ENCODE peak calls at places on chromosomes 12 and 14, in nine cellular contexts. A is Caco-2, Q is fibroblast of lung, T is AG09309, I is small intestine, O is fibroblast of mammary gland, G is IMR-90, H is psoas muscle, S is uterus. L is an unnamed sample.

GRCh38 chr12:1922075-1922709 is 3.7 kb upstream of the CACNA2D4 start:
- DNase-seq in H (peak; percentile 32), O (no peak), S (peak; percentile 11), I (no peak), Q (no peak), A (peak; percentile 32), T (no peak), G (no peak), L (no peak)

GRCh38 chr12:48451372-48451771 is 21.0 kb upstream of the ANP32D start:
- DNase-seq in A (no peak), O (no peak), G (no peak), I (no peak), S (no peak), H (no peak), Q (no peak), T (no peak), L (no peak)

GRCh38 chr14:101026341-101026740 is 122.8 kb upstream of the RTL1 start:
- DNase-seq in Q (no peak), O (no peak), T (no peak), S (no peak), I (no peak), G (no peak), H (no peak), A (no peak), L (no peak)

GRCh38 chr12:26727482-26728204 is 105.4 kb downstream of the ITPR2 start:
- DNase-seq in S (no peak), A (no peak), H (no peak), Q (no peak), T (no peak), O (no peak), G (no peak), I (no peak), L (no peak)

GRCh38 chr14:76761198-76761848 is at the start of gene VASH1:
- DNase-seq in A (no peak), O (peak; percentile 69), T (peak; percentile 13), Q (peak; percentile 79), H (peak; percentile 82), S (no peak), G (peak; percentile 76), I (peak; percentile 38), L (peak; percentile 64)

GRCh38 chr14:98928418-98928817 is 343.6 kb downstream of the BCL11B start:
- DNase-seq in Q (no peak), G (no peak), O (no peak), A (no peak), S (no peak), H (no peak), T (no peak), I (no peak), L (no peak)

GRCh38 chr14:21241218-21241819 is 27.9 kb downstream of the HNRNPC start:
- DNase-seq in S (no peak), G (peak; percentile 38), O (peak; percentile 50), A (no peak), Q (no peak), H (no peak), T (no peak), I (no peak), L (peak; percentile 60)

GRCh38 chr12:51855586-51856428 is 7.3 kb upstream of the FIGNL2 start:
- DNase-seq in I (no peak), T (no peak), Q (peak; percentile 81), S (no peak), G (peak; percentile 21), H (no peak), O (peak; percentile 31), A (peak; percentile 67), L (peak; percentile 63)

GRCh38 chr12:42698213-42698612 is 108.7 kb upstream of the PRICKLE1 start:
- DNase-seq in G (no peak), S (peak; percentile 51), I (no peak), H (peak; percentile 65), O (peak; percentile 96), A (no peak), T (peak; percentile 90), Q (peak; percentile 63), L (peak; percentile 78)

GRCh38 chr12:104676636-104677035 is 219.9 kb downstream of the CHST11 start:
- DNase-seq in T (no peak), A (no peak), O (no peak), G (no peak), H (no peak), S (no peak), I (no peak), Q (no peak), L (no peak)

GRCh38 chr12:1855241-1855640 is 34.9 kb downstream of the LRTM2 start:
- DNase-seq in T (no peak), H (no peak), I (peak; percentile 5), S (no peak), A (peak; percentile 19), O (peak; percentile 29), Q (peak; percentile 21), G (peak; percentile 9), L (peak; percentile 17)

GRCh38 chr12:114408415-114408814 is 2.5 kb upstream of the TBX5 start:
- DNase-seq in I (no peak), O (no peak), A (no peak), Q (no peak), S (no peak), T (no peak), H (no peak), G (no peak), L (no peak)

GRCh38 chr12:114407034-114407420 is 1.1 kb upstream of the TBX5 start:
- DNase-seq in Q (no peak), G (peak; percentile 36), A (no peak), S (no peak), I (no peak), H (no peak), O (peak; percentile 30), T (no peak), L (no peak)

GRCh38 chr12:114406326-114407033 is 536 bp upstream of the TBX5 start:
- DNase-seq in O (peak; percentile 67), H (no peak), Q (no peak), G (peak; percentile 78), T (no peak), A (no peak), S (no peak), I (no peak), L (no peak)

GRCh38 chr12:114408881-114409795 is 3.2 kb upstream of the TBX5 start:
- DNase-seq in Q (no peak), I (no peak), A (no peak), G (peak; percentile 79), O (peak; percentile 75), S (no peak), H (no peak), T (no peak), L (peak; percentile 7)

DNA sequence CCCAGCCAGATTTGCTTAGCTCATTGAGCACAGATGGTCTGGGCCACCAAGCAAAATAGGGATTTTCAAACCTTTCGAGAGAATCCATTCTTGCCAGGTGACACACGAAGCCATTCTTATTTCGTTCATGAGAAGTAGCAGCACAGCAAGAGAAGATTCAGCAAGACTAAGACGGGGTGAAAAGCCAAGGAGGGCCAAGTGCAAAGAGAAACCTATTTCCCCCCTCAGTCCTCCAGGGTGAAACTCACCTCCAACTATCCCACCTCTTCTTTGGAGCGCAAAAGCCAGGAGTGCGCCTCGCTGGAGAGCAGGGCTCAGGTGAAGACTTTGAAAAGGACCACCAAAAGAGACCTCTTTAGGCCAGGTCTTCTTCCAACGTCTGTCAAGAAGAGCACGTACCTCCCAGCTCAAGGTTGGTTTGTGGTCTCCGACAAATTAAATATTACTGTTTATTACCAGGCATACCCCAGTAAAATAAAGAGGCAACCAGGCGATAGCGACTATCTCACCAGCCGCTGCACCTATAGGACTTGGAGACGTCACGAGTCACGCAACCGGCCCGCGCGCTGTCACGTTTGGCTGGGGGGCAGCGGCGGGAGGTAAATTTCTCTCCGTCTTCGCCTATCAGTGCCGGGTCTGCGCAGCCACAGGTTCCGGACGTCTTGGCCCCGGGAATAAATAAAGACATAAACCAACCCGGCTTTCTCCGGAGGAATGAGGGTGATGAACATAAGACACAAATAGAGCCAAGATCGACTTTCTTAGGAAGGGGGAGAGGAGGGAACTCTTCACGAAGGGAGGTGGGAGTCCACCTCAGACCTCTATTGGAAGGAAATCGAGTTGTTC is 1.8 kb upstream of the TBX5 start:
- DNase-seq in I (no peak), H (no peak), O (peak; percentile 64), Q (no peak), S (no peak), G (peak; percentile 88), T (no peak), A (no peak), L (no peak)
- H3K4me3 ChIP-seq in I (no peak overlapping the region), H (no peak overlapping the region), O (peak overlapping the region; percentile 65), Q (peak overlapping the region; percentile 39), S (no peak overlapping the region), G (peak overlapping the region; percentile 97), T (peak overlapping the region; percentile 78), A (no peak overlapping the region), L (no peak overlapping the region)

DNA sequence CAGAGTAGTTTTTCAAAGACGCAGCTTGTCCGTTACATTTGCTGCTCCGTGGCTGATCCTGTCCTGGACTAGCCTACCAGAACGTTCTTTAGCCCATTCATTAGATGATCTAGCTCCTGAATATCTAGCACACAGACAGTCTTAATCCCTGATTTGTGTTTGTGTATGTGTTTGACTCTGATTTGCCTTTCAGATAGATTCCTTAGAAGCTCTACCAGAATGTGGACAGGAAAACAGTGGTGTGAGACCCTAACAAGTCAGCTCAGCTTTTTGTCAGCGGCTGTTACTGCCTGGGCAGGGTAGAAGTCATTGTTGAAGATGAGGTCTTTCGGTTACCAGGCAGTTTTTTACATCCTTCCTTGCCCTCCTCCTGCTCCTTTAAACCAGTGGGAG is 60.4 kb downstream of the SAMD4A start:
- DNase-seq in I (no peak), G (no peak), H (no peak), T (no peak), Q (peak; percentile 33), A (no peak), S (no peak), O (no peak), L (peak; percentile 25)
- H3K4me3 ChIP-seq in I (no peak overlapping the region), G (no peak overlapping the region), H (peak overlapping the region; percentile 44), T (no peak overlapping the region), Q (peak overlapping the region; percentile 24), A (no peak overlapping the region), S (no peak overlapping the region), O (no peak overlapping the region), L (peak overlapping the region; percentile 14)

DNA sequence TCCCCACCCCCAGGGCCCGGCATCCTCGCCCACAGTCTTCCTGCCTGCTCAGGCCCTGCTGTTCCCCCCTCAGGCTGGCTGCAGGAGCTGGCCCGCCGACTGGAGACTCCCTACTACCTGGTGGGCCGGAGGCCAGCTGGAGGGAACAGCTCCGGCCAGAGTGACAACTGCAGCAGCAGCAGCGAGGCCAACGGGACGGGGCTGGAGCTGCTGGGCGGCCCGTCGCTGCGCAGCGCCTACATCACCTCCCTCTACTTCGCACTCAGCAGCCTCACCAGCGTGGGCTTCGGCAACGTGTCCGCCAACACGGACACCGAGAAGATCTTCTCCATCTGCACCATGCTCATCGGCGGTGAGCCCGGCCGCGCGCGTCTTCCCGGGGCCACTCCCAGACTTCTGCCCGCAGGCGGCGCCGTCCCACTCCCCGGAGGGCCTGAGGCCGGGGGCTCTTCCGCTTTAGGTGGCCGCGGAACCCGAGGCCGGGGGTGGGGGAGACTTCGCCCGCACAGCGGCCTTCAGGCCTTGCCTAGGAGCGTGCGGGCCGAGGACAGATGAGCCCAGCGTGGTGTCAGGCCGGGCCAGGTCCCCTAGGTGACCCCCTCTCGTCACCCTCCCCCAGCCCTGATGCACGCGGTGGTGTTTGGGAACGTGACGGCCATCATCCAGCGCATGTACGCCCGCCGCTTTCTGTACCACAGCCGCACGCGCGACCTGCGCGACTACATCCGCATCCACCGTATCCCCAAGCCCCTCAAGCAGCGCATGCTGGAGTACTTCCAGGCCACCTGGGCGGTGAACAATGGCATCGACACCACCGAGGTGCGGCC is 10.2 kb downstream of the KCNH3 start:
- DNase-seq in H (peak; percentile 67), G (no peak), I (no peak), A (no peak), S (no peak), Q (peak; percentile 28), T (no peak), O (no peak), L (no peak)
- H3K4me3 ChIP-seq in H (peak overlapping the region; percentile 60), G (no peak overlapping the region), I (peak overlapping the region; percentile 7), A (no peak overlapping the region), S (peak overlapping the region; percentile 20), Q (no peak overlapping the region), T (peak overlapping the region; percentile 17), O (peak overlapping the region; percentile 4), L (peak overlapping the region; percentile 35)

GRCh38 chr14:104710071-104710735 is 13.8 kb upstream of the ADSS1 start:
- DNase-seq in Q (no peak), O (no peak), I (no peak), A (no peak), T (no peak), G (no peak), S (no peak), H (no peak), L (no peak)
- H3K4me3 ChIP-seq in Q (no peak overlapping the region), O (no peak overlapping the region), I (no peak overlapping the region), A (no peak overlapping the region), T (no peak overlapping the region), G (no peak overlapping the region), S (no peak overlapping the region), H (no peak overlapping the region), L (no peak overlapping the region)

L was measured in fibroblast of the aortic adventitia.